ENCODE peak calls at places on chromosomes 3 and 15, in four cellular contexts. I, Y, U and S are unnamed samples.

GRCh38 chr3:99920530-99921376 is 103.1 kb downstream of the CMSS1 start:
- DNase-seq in U (no peak), I (peak; percentile 83), Y (no peak), S (no peak)

GRCh38 chr15:32715276-32715675 is 2.5 kb upstream of the GREM1 start:
- DNase-seq in I (no peak), Y (no peak), U (no peak), S (peak; percentile 55)

GRCh38 chr3:195035345-195036202 is 235.4 kb downstream of the XXYLT1 start:
- DNase-seq in I (no peak), U (no peak), Y (no peak), S (no peak)

GRCh38 chr3:184825456-184825855 is 13.5 kb downstream of the VPS8 start:
- DNase-seq in Y (no peak), I (no peak), U (no peak), S (no peak)

GRCh38 chr15:55782901-55783300 is 39.9 kb upstream of the PRTG start:
- DNase-seq in Y (no peak), U (no peak), I (no peak), S (no peak)

GRCh38 chr3:134251731-134252391 is 1.2 kb upstream of the RYK start:
- DNase-seq in I (no peak), Y (no peak), U (no peak), S (no peak)

GRCh38 chr3:45236964-45237363 is 10.9 kb upstream of the TMEM158 start:
- DNase-seq in U (no peak), I (no peak), Y (no peak), S (no peak)

GRCh38 chr3:133862161-133862560 is 33.5 kb downstream of the RAB6B start:
- DNase-seq in I (no peak), Y (no peak), U (no peak), S (no peak)

GRCh38 chr15:66808181-66808824 is 106.3 kb downstream of the SMAD6 start:
- DNase-seq in U (no peak), I (no peak), Y (no peak), S (no peak)

GRCh38 chr3:56758539-56758981 is 43.2 kb downstream of the ARHGEF3 start:
- DNase-seq in Y (peak; percentile 44), U (no peak), I (peak; percentile 89), S (peak; percentile 90)

GRCh38 chr3:180018588-180018987 is 18.1 kb downstream of the PEX5L start:
- DNase-seq in U (peak; percentile 19), Y (no peak), I (no peak), S (no peak)

GRCh38 chr15:80560601-80561025 is 134.5 kb upstream of the ABHD17C start:
- DNase-seq in Y (no peak), I (no peak), U (no peak), S (no peak)

GRCh38 chr3:191383104-191383503 is 52.8 kb upstream of the UTS2B start:
- DNase-seq in U (no peak), I (peak; percentile 77), Y (no peak), S (no peak)

GRCh38 chr3:184710870-184711365 is 946 bp downstream of the MAGEF1 start:
- DNase-seq in Y (no peak), I (peak; percentile 13), U (no peak), S (no peak)

GRCh38 chr3:196518999-196519737 is 4.0 kb upstream of the SMCO1 start:
- DNase-seq in U (no peak), Y (peak; percentile 71), I (peak; percentile 85), S (no peak)

GRCh38 chr15:64430000-64430735 is 30.2 kb upstream of the ZNF609 start:
- DNase-seq in I (peak; percentile 96), U (no peak), Y (peak; percentile 34), S (peak; percentile 77)

GRCh38 chr3:123104550-123104949 is 37.7 kb downstream of the PDIA5 start:
- DNase-seq in U (no peak), I (peak; percentile 76), Y (peak; percentile 45), S (peak; percentile 25)

GRCh38 chr3:35645189-35645588 is 5.9 kb downstream of the ARPP21 start:
- DNase-seq in I (no peak), U (no peak), Y (no peak), S (no peak)

GRCh38 chr3:36393563-36393962 is 13.3 kb downstream of the STAC start:
- DNase-seq in Y (no peak), U (no peak), I (peak; percentile 26), S (no peak)

GRCh38 chr3:178010306-178010705 is 525.9 kb upstream of the KCNMB2 start:
- DNase-seq in Y (no peak), U (no peak), I (no peak), S (no peak)

GRCh38 chr3:157786216-157786615 is 283.0 kb upstream of the VEPH1 start:
- DNase-seq in Y (peak; percentile 55), U (no peak), I (peak; percentile 75), S (peak; percentile 94)

GRCh38 chr3:38314112-38314766 is 32.1 kb downstream of the SLC22A14 start:
- DNase-seq in I (no peak), Y (no peak), U (no peak), S (no peak)

GRCh38 chr3:139319428-139320402 is 24.1 kb upstream of the MRPS22 start:
- DNase-seq in I (peak; percentile 54), U (no peak), Y (no peak), S (no peak)

GRCh38 chr3:183449391-183449790 is 21.0 kb upstream of the MCF2L2 start:
- DNase-seq in I (peak; percentile 38), U (no peak), Y (no peak), S (no peak)

GRCh38 chr15:74378853-74379252 is 11.4 kb upstream of the CYP11A1 start:
- DNase-seq in U (no peak), I (peak; percentile 77), Y (no peak), S (no peak)

GRCh38 chr3:123755508-123755907 is 128.6 kb downstream of the MYLK start:
- DNase-seq in U (no peak), Y (no peak), I (no peak), S (no peak)

GRCh38 chr15:91456251-91456718 is 356.2 kb downstream of the SV2B start:
- DNase-seq in U (no peak), I (no peak), Y (no peak), S (no peak)

GRCh38 chr3:160564205-160564922 is 1.0 kb downstream of the KPNA4 start:
- DNase-seq in I (no peak), U (no peak), Y (no peak), S (no peak)

GRCh38 chr3:123335007-123335670 is 113.8 kb downstream of the ADCY5 start:
- DNase-seq in Y (no peak), U (no peak), I (no peak), S (no peak)

GRCh38 chr3:38005076-38006020 is 14.8 kb downstream of the VILL start:
- DNase-seq in I (no peak), U (peak; percentile 91), Y (no peak), S (no peak)